ENCODE peak calls at places on chromosomes 11 and 22, in five cellular contexts. One of them, this sample, is unnamed.

GRCh38 chr22:40509401-40510134 is 127.0 kb downstream of the MRTFA start:
- DNase-seq in HepG2: no peak
- DNase-seq in NT2/D1: no peak
- DNase-seq in GM12878: no peak
- DNase-seq in H1: no peak
- DNase-seq in this sample: no peak

GRCh38 chr11:74871037-74871436 is 77.9 kb downstream of the XRRA1 start:
- DNase-seq in HepG2: no peak
- DNase-seq in NT2/D1: no peak
- DNase-seq in GM12878: no peak
- DNase-seq in H1: no peak
- DNase-seq in this sample: no peak

GRCh38 chr11:75498556-75499255 is 27.0 kb downstream of the GDPD5 start:
- DNase-seq in HepG2: no peak
- DNase-seq in NT2/D1: no peak
- DNase-seq in GM12878: no peak
- DNase-seq in H1: no peak
- DNase-seq in this sample: no peak

GRCh38 chr22:23495614-23496444 is 84.3 kb downstream of the IGLL1 start:
- DNase-seq in HepG2: no peak
- DNase-seq in NT2/D1: no peak
- DNase-seq in GM12878: no peak
- DNase-seq in H1: peak; percentile 39
- DNase-seq in this sample: no peak

GRCh38 chr11:106695506-106695905 is 322.8 kb downstream of the GUCY1A2 start:
- DNase-seq in HepG2: no peak
- DNase-seq in NT2/D1: no peak
- DNase-seq in GM12878: no peak
- DNase-seq in H1: no peak
- DNase-seq in this sample: no peak

GRCh38 chr22:36398602-36399472 is 11.1 kb upstream of the MYH9 start:
- DNase-seq in HepG2: peak; percentile 51
- DNase-seq in NT2/D1: no peak
- DNase-seq in GM12878: no peak
- DNase-seq in H1: no peak
- DNase-seq in this sample: no peak

GRCh38 chr22:40156001-40156516 is 21.7 kb upstream of the TNRC6B start:
- DNase-seq in HepG2: peak; percentile 93
- DNase-seq in NT2/D1: no peak
- DNase-seq in GM12878: no peak
- DNase-seq in H1: peak; percentile 51
- DNase-seq in this sample: peak; percentile 66

GRCh38 chr22:39240841-39241631 is 3.7 kb downstream of the PDGFB start:
- DNase-seq in HepG2: peak; percentile 91
- DNase-seq in NT2/D1: no peak
- DNase-seq in GM12878: no peak
- DNase-seq in H1: peak; percentile 59
- DNase-seq in this sample: no peak

GRCh38 chr22:38418589-38418988 is 36.4 kb downstream of the KCNJ4 start:
- DNase-seq in HepG2: no peak
- DNase-seq in NT2/D1: no peak
- DNase-seq in GM12878: no peak
- DNase-seq in H1: no peak
- DNase-seq in this sample: no peak

GRCh38 chr11:3157381-3158130 is 7.6 kb downstream of the OSBPL5 start:
- DNase-seq in HepG2: no peak
- DNase-seq in NT2/D1: no peak
- DNase-seq in GM12878: no peak
- DNase-seq in H1: no peak
- DNase-seq in this sample: no peak

GRCh38 chr11:119907934-119908760 is 179.1 kb upstream of the NECTIN1 start:
- DNase-seq in HepG2: no peak
- DNase-seq in NT2/D1: no peak
- DNase-seq in GM12878: no peak
- DNase-seq in H1: no peak
- DNase-seq in this sample: no peak

GRCh38 chr11:110130642-110131238 is 37.5 kb downstream of the ZC3H12C start:
- DNase-seq in HepG2: no peak
- DNase-seq in NT2/D1: no peak
- DNase-seq in GM12878: no peak
- DNase-seq in H1: no peak
- DNase-seq in this sample: peak; percentile 50

GRCh38 chr22:44154431-44154942 is 26.2 kb upstream of the PARVG start:
- DNase-seq in HepG2: no peak
- DNase-seq in NT2/D1: no peak
- DNase-seq in GM12878: peak; percentile 12
- DNase-seq in H1: no peak
- DNase-seq in this sample: no peak

GRCh38 chr11:119134389-119134978 is 13.1 kb downstream of the HINFP start:
- DNase-seq in HepG2: no peak
- DNase-seq in NT2/D1: no peak
- DNase-seq in GM12878: no peak
- DNase-seq in H1: peak; percentile 61
- DNase-seq in this sample: no peak

GRCh38 chr11:47932544-47932943 is 47.8 kb upstream of the PTPRJ start:
- DNase-seq in HepG2: no peak
- DNase-seq in NT2/D1: no peak
- DNase-seq in GM12878: no peak
- DNase-seq in H1: no peak
- DNase-seq in this sample: no peak

GRCh38 chr11:101860694-101861371 is 54.0 kb upstream of the CEP126 start:
- DNase-seq in HepG2: peak; percentile 56
- DNase-seq in NT2/D1: peak; percentile 25
- DNase-seq in GM12878: no peak
- DNase-seq in H1: no peak
- DNase-seq in this sample: peak; percentile 70

GRCh38 chr11:92702037-92702436 is 267.4 kb upstream of the MTNR1B start:
- DNase-seq in HepG2: no peak
- DNase-seq in NT2/D1: no peak
- DNase-seq in GM12878: no peak
- DNase-seq in H1: no peak
- DNase-seq in this sample: no peak

GRCh38 chr22:46965552-46966494 is 203.4 kb downstream of the TBC1D22A start:
- DNase-seq in HepG2: no peak
- DNase-seq in NT2/D1: no peak
- DNase-seq in GM12878: no peak
- DNase-seq in H1: no peak
- DNase-seq in this sample: no peak

GRCh38 chr22:33018232-33018864 is 39.8 kb downstream of the SYN3 start:
- DNase-seq in HepG2: peak; percentile 43
- DNase-seq in NT2/D1: peak; percentile 43
- DNase-seq in GM12878: peak; percentile 8
- DNase-seq in H1: peak; percentile 93
- DNase-seq in this sample: peak; percentile 75

GRCh38 chr11:22792497-22792896 is 37.1 kb downstream of the SVIP start:
- DNase-seq in HepG2: peak; percentile 94
- DNase-seq in NT2/D1: no peak
- DNase-seq in GM12878: no peak
- DNase-seq in H1: no peak
- DNase-seq in this sample: no peak
- TF ChIP-seq SUZ12 in HepG2: no peak
- TF ChIP-seq SUZ12 in NT2/D1: no peak
- TF ChIP-seq SUZ12 in GM12878: no peak
- TF ChIP-seq SUZ12 in H1: no peak
- TF ChIP-seq SUZ12 in this sample: no peak

GRCh38 chr11:72642815-72643511 is 31.3 kb downstream of the PDE2A start:
- DNase-seq in HepG2: no peak
- DNase-seq in NT2/D1: peak; percentile 46
- DNase-seq in GM12878: no peak
- DNase-seq in H1: peak; percentile 92
- DNase-seq in this sample: peak; percentile 86
- TF ChIP-seq SUZ12 in HepG2: no peak
- TF ChIP-seq SUZ12 in NT2/D1: peak; percentile 28
- TF ChIP-seq SUZ12 in GM12878: peak; percentile 83
- TF ChIP-seq SUZ12 in H1: no peak
- TF ChIP-seq SUZ12 in this sample: no peak

DNA sequence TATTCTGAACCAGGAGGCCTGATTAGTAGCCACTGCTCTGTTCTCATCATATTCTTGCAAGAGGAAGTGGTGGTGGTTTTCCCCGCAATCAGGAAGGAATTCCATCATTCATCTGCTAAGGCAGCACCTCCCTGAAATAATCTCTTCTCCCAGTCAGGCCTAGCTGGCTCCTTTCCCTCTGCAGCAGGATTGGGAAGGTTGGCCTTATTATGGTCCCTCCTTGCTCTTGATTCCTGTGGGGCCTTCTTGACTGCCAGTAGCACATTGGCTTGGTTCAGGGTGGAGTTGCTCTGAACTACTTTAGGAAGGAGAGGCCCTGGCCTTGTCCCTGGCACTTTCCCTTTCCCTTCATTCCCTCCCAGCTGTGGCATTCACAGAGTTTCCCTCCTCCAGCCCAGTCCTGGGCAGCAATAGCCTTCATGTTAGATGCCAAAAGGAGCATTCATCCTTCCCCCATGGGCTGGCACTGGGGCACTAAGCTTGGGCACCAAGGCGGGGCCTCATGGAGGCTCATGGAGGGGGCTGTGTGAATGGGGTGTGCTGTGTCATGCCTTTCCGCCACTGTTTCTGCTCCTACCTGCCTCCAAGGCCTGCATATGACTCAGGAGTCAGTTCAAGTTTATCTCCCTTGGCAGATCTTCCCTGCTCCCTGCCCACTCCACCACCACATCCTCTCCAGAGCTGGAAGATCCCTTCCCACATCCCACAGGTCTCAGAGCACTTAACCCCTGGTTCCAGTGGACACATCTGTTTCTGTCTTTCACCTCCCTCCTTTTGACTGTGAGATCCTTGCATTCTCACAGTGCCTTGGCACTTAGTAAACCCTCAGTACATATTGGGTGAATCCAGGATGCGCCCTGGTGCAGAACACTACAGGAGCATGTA is 27.6 kb upstream of the CD44 start:
- DNase-seq in HepG2: no peak
- DNase-seq in NT2/D1: no peak
- DNase-seq in GM12878: no peak
- DNase-seq in H1: no peak
- DNase-seq in this sample: no peak
- TF ChIP-seq SUZ12 in HepG2: no peak
- TF ChIP-seq SUZ12 in NT2/D1: no peak
- TF ChIP-seq SUZ12 in GM12878: no peak
- TF ChIP-seq SUZ12 in H1: no peak
- TF ChIP-seq SUZ12 in this sample: no peak

GRCh38 chr22:42720263-42721044 is at the start of gene A4GALT:
- DNase-seq in HepG2: no peak
- DNase-seq in NT2/D1: no peak
- DNase-seq in GM12878: no peak
- DNase-seq in H1: peak; percentile 71
- DNase-seq in this sample: peak; percentile 47
- TF ChIP-seq SUZ12 in HepG2: no peak
- TF ChIP-seq SUZ12 in NT2/D1: no peak
- TF ChIP-seq SUZ12 in GM12878: peak; percentile 94
- TF ChIP-seq SUZ12 in H1: peak; percentile 9
- TF ChIP-seq SUZ12 in this sample: no peak

GRCh38 chr11:96237759-96238158 is 105.2 kb downstream of the MAML2 start:
- DNase-seq in HepG2: peak; percentile 73
- DNase-seq in NT2/D1: no peak
- DNase-seq in GM12878: no peak
- DNase-seq in H1: no peak
- DNase-seq in this sample: no peak

GRCh38 chr11:96238563-96239166 is 104.3 kb downstream of the MAML2 start:
- DNase-seq in HepG2: no peak
- DNase-seq in NT2/D1: no peak
- DNase-seq in GM12878: no peak
- DNase-seq in H1: no peak
- DNase-seq in this sample: no peak

GRCh38 chr11:96230686-96231085 is 112.3 kb downstream of the MAML2 start:
- DNase-seq in HepG2: no peak
- DNase-seq in NT2/D1: no peak
- DNase-seq in GM12878: no peak
- DNase-seq in H1: no peak
- DNase-seq in this sample: no peak

GRCh38 chr11:96234866-96235441 is 108.0 kb downstream of the MAML2 start:
- DNase-seq in HepG2: no peak
- DNase-seq in NT2/D1: no peak
- DNase-seq in GM12878: no peak
- DNase-seq in H1: no peak
- DNase-seq in this sample: no peak

DNA sequence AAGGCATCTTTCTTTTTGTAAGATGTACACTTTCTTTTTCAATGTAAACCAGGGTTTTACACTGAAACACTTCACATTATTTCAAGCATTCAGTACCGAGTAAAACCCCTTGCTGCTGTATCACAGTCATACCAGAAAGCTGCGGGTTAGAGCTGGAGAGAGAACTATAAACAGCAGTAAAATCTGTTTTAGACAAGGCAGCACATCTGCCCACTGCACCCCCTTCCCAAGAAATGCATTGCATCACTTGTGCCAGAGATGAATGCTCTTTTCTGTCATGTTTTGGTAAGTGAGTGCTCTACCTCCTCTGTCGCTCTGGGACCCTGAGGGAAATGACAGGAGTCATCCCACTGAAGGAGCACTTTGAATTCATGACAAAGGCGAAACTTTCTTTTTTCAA is 107.3 kb downstream of the MAML2 start:
- DNase-seq in HepG2: no peak
- DNase-seq in NT2/D1: no peak
- DNase-seq in GM12878: no peak
- DNase-seq in H1: no peak
- DNase-seq in this sample: no peak
- TF ChIP-seq SUZ12 in HepG2: no peak
- TF ChIP-seq SUZ12 in NT2/D1: no peak
- TF ChIP-seq SUZ12 in GM12878: no peak
- TF ChIP-seq SUZ12 in H1: no peak
- TF ChIP-seq SUZ12 in this sample: no peak

GRCh38 chr11:65260302-65260701 is 1.5 kb upstream of the POLA2 start:
- DNase-seq in HepG2: no peak
- DNase-seq in NT2/D1: no peak
- DNase-seq in GM12878: no peak
- DNase-seq in H1: no peak
- DNase-seq in this sample: no peak

GRCh38 chr11:65261591-65262380 is at the start of gene POLA2:
- DNase-seq in HepG2: peak; percentile 90
- DNase-seq in NT2/D1: peak; percentile 95
- DNase-seq in GM12878: peak; percentile 92
- DNase-seq in H1: peak; percentile 92
- DNase-seq in this sample: peak; percentile 100

GRCh38 chr11:65260756-65261590 is 789 bp upstream of the POLA2 start:
- DNase-seq in HepG2: no peak
- DNase-seq in NT2/D1: no peak
- DNase-seq in GM12878: no peak
- DNase-seq in H1: no peak
- DNase-seq in this sample: peak; percentile 21

GRCh38 chr11:65262381-65262680 is 569 bp downstream of the POLA2 start:
- DNase-seq in HepG2: no peak
- DNase-seq in NT2/D1: no peak
- DNase-seq in GM12878: no peak
- DNase-seq in H1: peak; percentile 71
- DNase-seq in this sample: no peak

GRCh38 chr11:65262775-65263174 is 1.0 kb downstream of the POLA2 start:
- DNase-seq in HepG2: no peak
- DNase-seq in NT2/D1: no peak
- DNase-seq in GM12878: no peak
- DNase-seq in H1: no peak
- DNase-seq in this sample: no peak
- TF ChIP-seq SUZ12 in HepG2: no peak
- TF ChIP-seq SUZ12 in NT2/D1: no peak
- TF ChIP-seq SUZ12 in GM12878: no peak
- TF ChIP-seq SUZ12 in H1: no peak
- TF ChIP-seq SUZ12 in this sample: no peak

This sample was measured in HEK293T.